ENCODE peak calls at places on chromosome 14, in five cellular contexts. P is tibial nerve, L is ovary, B is esophagus muscularis mucosa, N is A549. H is an unnamed sample.

GRCh38 chr14:58992935-58993334 is 195.5 kb upstream of the DAAM1 start:
- DNase-seq in P (no peak), L (no peak), B (no peak), N (no peak), H (no peak)

GRCh38 chr14:30638926-30639325 is 16.8 kb downstream of the SCFD1 start:
- DNase-seq in P (no peak), L (no peak), B (no peak), N (no peak), H (no peak)

GRCh38 chr14:96165493-96166474 is 38.9 kb upstream of the BDKRB2 start:
- DNase-seq in P (no peak), L (no peak), B (no peak), N (no peak), H (no peak)

GRCh38 chr14:88179725-88180124 is 143.3 kb downstream of the KCNK10 start:
- DNase-seq in P (no peak), L (no peak), B (peak), N (no peak), H (no peak)

GRCh38 chr14:101121399-101122113 is 218.0 kb upstream of the RTL1 start:
- DNase-seq in P (no peak), L (no peak), B (peak), N (no peak), H (peak)

GRCh38 chr14:75514673-75515630 is 7.3 kb upstream of the BATF start:
- DNase-seq in P (no peak), L (no peak), B (peak), N (no peak), H (no peak)

GRCh38 chr14:101235042-101235871 is 326.0 kb upstream of the DIO3 start:
- DNase-seq in P (no peak), L (no peak), B (no peak), N (peak), H (peak)

GRCh38 chr14:22052795-22053194 is 379.2 kb upstream of the OR4E1 start:
- DNase-seq in P (no peak), L (no peak), B (no peak), N (no peak), H (no peak)

GRCh38 chr14:30235485-30235884 is 307.8 kb upstream of the PRKD1 start:
- DNase-seq in P (no peak), L (no peak), B (no peak), N (no peak), H (no peak)

GRCh38 chr14:70782361-70782760 is 27.0 kb downstream of the MAP3K9 start:
- DNase-seq in P (no peak), L (no peak), B (no peak), N (no peak), H (no peak)

GRCh38 chr14:36625436-36625835 is 36.2 kb upstream of the PAX9 start:
- DNase-seq in P (no peak), L (no peak), B (peak), N (no peak), H (no peak)

GRCh38 chr14:21098134-21098891 is at the start of gene ZNF219:
- DNase-seq in P (no peak), L (peak), B (no peak), N (peak), H (peak)

GRCh38 chr14:105217764-105218163 is 30.6 kb upstream of the BTBD6 start:
- DNase-seq in P (no peak), L (no peak), B (no peak), N (no peak), H (no peak)

GRCh38 chr14:75050852-75051555 is at the start of gene MLH3:
- DNase-seq in P (peak), L (peak), B (peak), N (peak), H (peak)

GRCh38 chr14:42664185-42664584 is 1057.5 kb downstream of the LRFN5 start:
- DNase-seq in P (no peak), L (no peak), B (no peak), N (no peak), H (no peak)

GRCh38 chr14:101069666-101070362 is 166.3 kb upstream of the RTL1 start:
- DNase-seq in P (peak), L (peak), B (peak), N (no peak), H (peak)

GRCh38 chr14:65506801-65507200 is 94.3 kb downstream of the FUT8 start:
- DNase-seq in P (no peak), L (no peak), B (no peak), N (no peak), H (no peak)

GRCh38 chr14:99240512-99241313 is 31.3 kb downstream of the BCL11B start:
- DNase-seq in P (no peak), L (no peak), B (no peak), N (no peak), H (no peak)

GRCh38 chr14:50805396-50805795 is 25.6 kb downstream of the NIN start:
- DNase-seq in P (no peak), L (no peak), B (no peak), N (no peak), H (no peak)

GRCh38 chr14:22319526-22320352 is 269.3 kb downstream of the DAD1 start:
- DNase-seq in P (peak), L (peak), B (no peak), N (peak), H (peak)

GRCh38 chr14:74302160-74302628 is 540 bp downstream of the ABCD4 start:
- DNase-seq in P (no peak), L (no peak), B (no peak), N (peak), H (no peak)

GRCh38 chr14:42541535-42542001 is 934.9 kb downstream of the LRFN5 start:
- DNase-seq in P (no peak), L (no peak), B (no peak), N (no peak), H (no peak)

GRCh38 chr14:47674148-47674545 is 1.3 kb downstream of the MDGA2 start:
- DNase-seq in P (no peak), L (no peak), B (no peak), N (no peak), H (no peak)

GRCh38 chr14:26594148-26594547 is 3.7 kb downstream of the NOVA1 start:
- DNase-seq in P (no peak), L (no peak), B (no peak), N (no peak), H (no peak)

GRCh38 chr14:56903304-56904021 is 93.2 kb upstream of the OTX2 start:
- DNase-seq in P (no peak), L (no peak), B (no peak), N (no peak), H (no peak)

GRCh38 chr14:21096438-21096837 is 2.0 kb downstream of the ZNF219 start:
- DNase-seq in P (no peak), L (no peak), B (no peak), N (no peak), H (no peak)

GRCh38 chr14:87013583-87013982 is 979.4 kb downstream of the GALC start:
- DNase-seq in P (no peak), L (no peak), B (no peak), N (no peak), H (no peak)

GRCh38 chr14:86712727-86713126 is 1182.8 kb downstream of the FLRT2 start:
- DNase-seq in P (no peak), L (no peak), B (no peak), N (no peak), H (no peak)

GRCh38 chr14:75711796-75712211 is 50.8 kb downstream of the TTLL5 start:
- DNase-seq in P (no peak), L (no peak), B (no peak), N (peak), H (peak)

GRCh38 chr14:64942531-64943111 is at the start of gene GPX2:
- DNase-seq in P (no peak), L (no peak), B (peak), N (peak), H (peak)

GRCh38 chr14:39426605-39427004 is 5.6 kb downstream of the FBXO33 start:
- DNase-seq in P (no peak), L (no peak), B (no peak), N (no peak), H (no peak)

GRCh38 chr14:104885031-104885972 is 20.2 kb downstream of the CEP170B start:
- DNase-seq in P (no peak), L (peak), B (no peak), N (no peak), H (no peak)

GRCh38 chr14:21026251-21026987 is 1.6 kb upstream of the NDRG2 start:
- DNase-seq in P (peak), L (peak), B (no peak), N (no peak), H (no peak)

DNA sequence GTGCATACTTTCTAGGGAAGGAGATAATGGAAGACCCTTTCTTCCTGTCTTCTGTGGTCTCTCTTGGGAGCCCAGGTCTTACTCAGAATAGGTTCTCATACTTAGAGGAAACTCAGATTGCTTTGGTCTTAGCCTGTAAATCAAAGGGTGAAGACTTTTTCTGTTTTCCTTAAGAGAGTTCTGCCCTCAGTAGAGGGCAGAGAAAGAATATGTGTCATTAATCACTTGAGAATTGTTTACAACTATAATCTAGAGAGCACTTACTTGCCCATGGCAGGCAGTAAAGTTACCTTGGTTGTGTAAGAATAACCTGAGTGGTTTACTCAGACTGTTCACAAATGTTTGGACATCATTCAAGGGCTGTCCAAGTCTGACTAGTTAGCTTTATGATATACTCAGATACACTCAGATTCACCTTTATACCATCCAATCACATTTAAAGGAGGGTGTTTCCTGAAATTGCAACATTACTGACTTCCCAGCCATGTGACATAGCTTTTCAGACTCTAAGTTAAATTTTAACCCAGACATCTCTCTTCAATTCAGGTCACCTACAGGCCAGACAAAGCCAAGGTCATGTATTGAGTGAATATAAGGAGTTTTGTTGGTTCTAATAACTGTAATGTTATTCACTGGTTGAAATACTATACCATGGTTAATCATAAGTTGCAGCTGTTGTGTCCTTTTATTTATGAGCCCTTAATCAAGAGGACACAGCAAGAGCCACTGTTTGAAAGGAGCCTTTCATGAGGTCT is 372.2 kb downstream of the RAD51B start:
- DNase-seq in P (no peak), L (no peak), B (no peak), N (peak), H (no peak)
- TF ChIP-seq EP300 in P (no peak), L (no peak), B (no peak), N (peak), H (no peak)

DNA sequence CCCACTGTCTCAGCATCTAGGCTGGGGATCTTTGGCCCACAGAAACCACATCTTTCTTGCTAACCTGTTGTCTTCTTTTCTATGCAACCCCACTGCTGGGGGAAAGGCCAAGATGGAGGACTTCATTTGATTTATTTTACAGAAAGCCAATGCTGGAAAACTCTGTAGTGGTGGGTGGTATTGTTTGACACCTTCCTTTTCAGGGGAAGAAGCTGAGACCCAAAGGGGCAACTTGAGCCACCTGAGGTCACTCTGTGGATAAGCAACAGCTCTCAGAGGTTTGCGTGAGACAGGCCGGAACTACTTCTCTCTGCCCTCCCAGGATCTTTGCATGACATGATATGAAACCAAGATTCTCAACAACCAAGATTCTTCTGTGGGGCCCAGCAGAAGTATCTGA is 645.2 kb downstream of the VRK1 start:
- DNase-seq in P (no peak), L (no peak), B (no peak), N (no peak), H (no peak)
- H3K27ac ChIP-seq in P (no peak), L (no peak), B (no peak), N (no peak), H (no peak)

DNA sequence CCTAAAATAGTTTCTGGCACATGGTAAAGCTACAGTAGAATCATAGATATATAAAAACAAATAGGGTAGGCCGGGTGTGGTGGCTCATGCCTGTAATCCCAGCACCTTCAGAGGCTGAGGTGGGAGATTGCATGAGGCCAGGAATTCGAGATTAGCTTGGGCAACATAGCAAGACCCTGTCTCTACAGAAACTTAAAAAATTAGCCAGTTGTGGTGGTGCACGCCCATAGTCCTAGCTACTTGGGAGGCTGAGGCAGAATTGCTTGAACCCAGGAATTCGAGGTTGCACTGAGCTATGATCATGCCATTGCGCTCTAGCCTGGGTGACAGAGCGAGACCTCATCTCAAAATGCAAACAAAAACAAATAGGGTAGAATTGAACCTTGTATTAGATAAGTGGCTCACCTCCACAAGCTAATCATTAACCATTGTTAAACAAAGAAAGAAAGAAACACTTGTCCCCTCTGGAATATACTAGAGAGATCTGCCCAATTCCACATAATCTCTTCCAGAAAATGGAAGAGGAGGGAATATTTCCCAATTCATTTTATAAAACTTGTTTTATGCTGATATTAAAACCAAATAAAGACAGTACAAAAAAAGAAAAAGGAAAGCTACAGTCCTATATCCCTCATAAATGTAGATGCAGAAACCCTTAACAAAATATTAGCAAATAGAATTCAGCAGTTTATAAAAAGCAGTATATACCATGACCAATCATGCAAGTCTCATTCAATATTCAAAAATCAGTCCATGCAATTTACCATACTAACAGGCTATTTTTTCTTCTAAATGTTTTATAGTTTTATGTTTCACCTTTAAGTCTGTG is 22.7 kb upstream of the DHRS2 start:
- DNase-seq in P (no peak), L (no peak), B (no peak), N (no peak), H (no peak)
- TF ChIP-seq EP300 in P (no peak), L (no peak), B (no peak), N (no peak), H (no peak)

GRCh38 chr14:91383439-91383838 is 34.2 kb downstream of the CCDC88C start:
- DNase-seq in P (no peak), L (no peak), B (no peak), N (no peak), H (no peak)
- H3K27ac ChIP-seq in P (no peak), L (no peak), B (no peak), N (no peak), H (no peak)

GRCh38 chr14:63624203-63624602 is 17.5 kb downstream of the WDR89 start:
- DNase-seq in P (no peak), L (no peak), B (no peak), N (no peak), H (no peak)
- TF ChIP-seq EP300 in P (no peak), L (no peak), B (no peak), N (no peak), H (no peak)

GRCh38 chr14:103130017-103130764 is 6.9 kb downstream of the TNFAIP2 start:
- DNase-seq in P (no peak), L (no peak), B (no peak), N (no peak), H (no peak)

GRCh38 chr14:103131580-103131979 is 8.3 kb downstream of the TNFAIP2 start:
- DNase-seq in P (no peak), L (peak), B (no peak), N (no peak), H (no peak)

GRCh38 chr14:103129301-103130016 is 6.2 kb downstream of the TNFAIP2 start:
- DNase-seq in P (no peak), L (no peak), B (no peak), N (no peak), H (no peak)

GRCh38 chr14:103132381-103133212 is 9.3 kb downstream of the TNFAIP2 start:
- DNase-seq in P (no peak), L (peak), B (no peak), N (no peak), H (no peak)

DNA sequence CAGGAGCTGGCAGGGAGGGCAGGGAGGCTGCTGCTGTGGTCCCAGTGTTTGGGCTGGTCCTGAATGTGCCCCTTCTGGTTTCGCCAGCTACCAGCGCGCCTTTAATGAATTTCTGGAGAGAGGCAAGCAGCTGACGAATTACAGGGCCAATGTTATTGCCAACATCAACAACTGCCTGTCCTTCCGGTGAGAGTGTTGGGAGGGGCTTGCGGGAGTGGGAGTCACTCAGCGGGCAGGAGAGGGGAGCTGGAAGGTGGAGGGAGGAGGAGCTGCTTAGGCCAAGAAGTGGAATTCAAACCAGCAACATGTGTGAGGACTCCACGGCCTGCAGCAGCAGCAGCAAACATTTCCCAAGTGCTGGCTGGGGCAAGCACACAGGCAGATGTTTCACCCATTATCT is 7.7 kb downstream of the TNFAIP2 start:
- DNase-seq in P (no peak), L (peak), B (no peak), N (no peak), H (no peak)
- H3K27ac ChIP-seq in P (no peak), L (no peak), B (peak), N (peak), H (no peak)

GRCh38 chr14:24442240-24443052 is at the start of gene SDR39U1:
- DNase-seq in P (peak), L (peak), B (peak), N (peak), H (peak)
- TF ChIP-seq EP300 in P (peak), L (peak), B (no peak), N (no peak), H (no peak)

GRCh38 chr14:52018970-52019369 is 29.6 kb downstream of the RTRAF start:
- DNase-seq in P (no peak), L (no peak), B (no peak), N (no peak), H (no peak)
- H3K27ac ChIP-seq in P (no peak), L (no peak), B (no peak), N (no peak), H (no peak)

GRCh38 chr14:60980811-60981625 is at the start of the genes SLC38A6 and TRMT5:
- DNase-seq in P (peak), L (peak), B (peak), N (peak), H (peak)
- TF ChIP-seq EP300 in P (peak), L (no peak), B (no peak), N (no peak), H (no peak)

GRCh38 chr14:35368583-35368982 is 36.0 kb downstream of the NFKBIA start:
- DNase-seq in P (no peak), L (no peak), B (no peak), N (no peak), H (no peak)

GRCh38 chr14:35370969-35371368 is 33.6 kb downstream of the NFKBIA start:
- DNase-seq in P (no peak), L (no peak), B (no peak), N (no peak), H (no peak)

GRCh38 chr14:35368993-35369392 is 35.6 kb downstream of the NFKBIA start:
- DNase-seq in P (no peak), L (no peak), B (no peak), N (no peak), H (no peak)

GRCh38 chr14:35368139-35368460 is 36.4 kb downstream of the NFKBIA start:
- DNase-seq in P (no peak), L (no peak), B (no peak), N (no peak), H (no peak)

DNA sequence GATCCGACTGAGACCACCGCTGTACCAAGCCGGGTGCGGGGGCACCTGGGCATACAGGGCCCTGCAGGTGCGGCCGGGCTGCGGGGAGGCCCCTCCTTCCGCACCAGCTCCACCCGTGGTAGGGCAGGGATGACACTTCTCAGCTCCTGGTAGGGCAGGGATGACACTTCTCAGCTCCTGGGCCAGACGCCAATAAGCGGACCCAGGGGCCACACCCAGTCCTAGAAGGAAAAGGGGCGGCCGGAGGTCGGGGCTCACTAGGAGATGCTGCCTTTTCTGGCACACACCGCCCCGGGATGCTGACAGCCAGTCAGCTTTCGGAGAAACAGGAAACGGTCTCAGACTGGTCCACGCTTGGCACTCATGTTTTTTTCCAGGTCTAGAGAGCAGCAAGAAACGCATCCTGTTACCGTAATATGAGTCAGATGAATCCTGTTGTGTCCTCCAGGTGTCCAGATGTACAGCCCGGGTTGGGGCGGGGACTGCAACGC is 34.8 kb downstream of the NFKBIA start:
- DNase-seq in P (no peak), L (no peak), B (no peak), N (peak), H (no peak)
- H3K27ac ChIP-seq in P (peak), L (no peak), B (no peak), N (peak), H (no peak)

H was measured in stomach.